ENCODE peak calls at places on chromosomes 4 and X, in seven cellular contexts. One of them, this sample, is unnamed. For H3K4me1, the result is how much of the 10 kb centered on the place peaks cover.

GRCh38 chrX:10656214-10656613 is 35.8 kb upstream of the MID1 start:
- DNase-seq in K562: no peak
- DNase-seq in suprapubic skin: no peak
- DNase-seq in uterus: no peak
- DNase-seq in transverse colon: no peak
- DNase-seq in Peyer's patch: no peak
- DNase-seq in A549: no peak
- DNase-seq in this sample: no peak

GRCh38 chr4:26426892-26427291 is 63.4 kb downstream of the CCKAR start:
- DNase-seq in transverse colon: no peak
- DNase-seq in Peyer's patch: no peak
- DNase-seq in suprapubic skin: no peak
- DNase-seq in K562: no peak
- DNase-seq in A549: no peak
- DNase-seq in uterus: no peak
- DNase-seq in this sample: no peak

GRCh38 chr4:38902695-38903094 is 35.1 kb downstream of the FAM114A1 start:
- DNase-seq in suprapubic skin: no peak
- DNase-seq in Peyer's patch: no peak
- DNase-seq in A549: peak
- DNase-seq in transverse colon: no peak
- DNase-seq in uterus: no peak
- DNase-seq in K562: peak
- DNase-seq in this sample: no peak

GRCh38 chr4:87121332-87122065 is 98.9 kb downstream of the KLHL8 start:
- DNase-seq in A549: no peak
- DNase-seq in K562: no peak
- DNase-seq in transverse colon: no peak
- DNase-seq in Peyer's patch: no peak
- DNase-seq in suprapubic skin: no peak
- DNase-seq in uterus: no peak
- DNase-seq in this sample: no peak

GRCh38 chrX:36898301-36898700 is 109.9 kb upstream of the FAM47C start:
- DNase-seq in transverse colon: no peak
- DNase-seq in Peyer's patch: no peak
- DNase-seq in uterus: no peak
- DNase-seq in K562: no peak
- DNase-seq in A549: no peak
- DNase-seq in suprapubic skin: no peak
- DNase-seq in this sample: no peak

GRCh38 chrX:17521871-17522693 is 147.1 kb downstream of the NHS start:
- DNase-seq in K562: peak
- DNase-seq in uterus: no peak
- DNase-seq in suprapubic skin: no peak
- DNase-seq in transverse colon: peak
- DNase-seq in A549: peak
- DNase-seq in Peyer's patch: no peak
- DNase-seq in this sample: no peak

GRCh38 chr4:114250439-114250891 is 271.0 kb upstream of the ARSJ start:
- DNase-seq in K562: no peak
- DNase-seq in suprapubic skin: no peak
- DNase-seq in Peyer's patch: no peak
- DNase-seq in transverse colon: no peak
- DNase-seq in A549: no peak
- DNase-seq in uterus: no peak
- DNase-seq in this sample: no peak

GRCh38 chr4:74640111-74640903 is 154.0 kb downstream of the BTC start:
- DNase-seq in uterus: no peak
- DNase-seq in suprapubic skin: no peak
- DNase-seq in transverse colon: no peak
- DNase-seq in Peyer's patch: no peak
- DNase-seq in A549: no peak
- DNase-seq in K562: no peak
- DNase-seq in this sample: no peak

GRCh38 chr4:91058345-91058744 is 931.2 kb downstream of the CCSER1 start:
- DNase-seq in Peyer's patch: no peak
- DNase-seq in A549: no peak
- DNase-seq in K562: no peak
- DNase-seq in transverse colon: no peak
- DNase-seq in uterus: no peak
- DNase-seq in suprapubic skin: no peak
- DNase-seq in this sample: no peak

GRCh38 chr4:93646225-93646930 is 182.2 kb upstream of the ATOH1 start:
- DNase-seq in suprapubic skin: no peak
- DNase-seq in transverse colon: no peak
- DNase-seq in Peyer's patch: no peak
- DNase-seq in uterus: no peak
- DNase-seq in A549: no peak
- DNase-seq in K562: no peak
- DNase-seq in this sample: no peak

GRCh38 chr4:155164705-155165104 is 43.7 kb upstream of the NPY2R start:
- DNase-seq in uterus: no peak
- DNase-seq in suprapubic skin: no peak
- DNase-seq in K562: no peak
- DNase-seq in transverse colon: no peak
- DNase-seq in A549: no peak
- DNase-seq in Peyer's patch: no peak
- DNase-seq in this sample: no peak

GRCh38 chrX:15512401-15512965 is 11.9 kb downstream of the BMX start:
- DNase-seq in K562: no peak
- DNase-seq in Peyer's patch: no peak
- DNase-seq in suprapubic skin: no peak
- DNase-seq in uterus: no peak
- DNase-seq in transverse colon: no peak
- DNase-seq in A549: no peak
- DNase-seq in this sample: no peak

GRCh38 chr4:99649208-99649607 is 8.4 kb downstream of the C4orf54 start:
- DNase-seq in A549: no peak
- DNase-seq in Peyer's patch: no peak
- DNase-seq in uterus: no peak
- DNase-seq in suprapubic skin: no peak
- DNase-seq in K562: no peak
- DNase-seq in transverse colon: no peak
- DNase-seq in this sample: no peak

GRCh38 chr4:124030038-124030638 is 633.5 kb downstream of the SPRY1 start:
- DNase-seq in A549: no peak
- DNase-seq in transverse colon: no peak
- DNase-seq in uterus: peak
- DNase-seq in suprapubic skin: no peak
- DNase-seq in Peyer's patch: no peak
- DNase-seq in K562: no peak
- DNase-seq in this sample: no peak

GRCh38 chrX:58025979-58026378 is 115.7 kb upstream of the ZXDA start:
- DNase-seq in suprapubic skin: no peak
- DNase-seq in Peyer's patch: no peak
- DNase-seq in A549: peak
- DNase-seq in uterus: no peak
- DNase-seq in K562: peak
- DNase-seq in transverse colon: peak
- DNase-seq in this sample: no peak

GRCh38 chr4:99362768-99363167 is 10.2 kb upstream of the ADH1C start:
- DNase-seq in Peyer's patch: no peak
- DNase-seq in suprapubic skin: no peak
- DNase-seq in transverse colon: no peak
- DNase-seq in A549: no peak
- DNase-seq in K562: no peak
- DNase-seq in uterus: no peak
- DNase-seq in this sample: no peak

GRCh38 chr4:56535915-56536314 is 30.3 kb downstream of the ARL9 start:
- DNase-seq in suprapubic skin: no peak
- DNase-seq in uterus: no peak
- DNase-seq in K562: no peak
- DNase-seq in transverse colon: no peak
- DNase-seq in Peyer's patch: no peak
- DNase-seq in A549: no peak
- DNase-seq in this sample: no peak

GRCh38 chrX:12986886-12987285 is 12.0 kb downstream of the TMSB4X start:
- DNase-seq in A549: no peak
- DNase-seq in suprapubic skin: no peak
- DNase-seq in K562: no peak
- DNase-seq in uterus: no peak
- DNase-seq in transverse colon: no peak
- DNase-seq in Peyer's patch: no peak
- DNase-seq in this sample: no peak

GRCh38 chrX:12987900-12988594 is 13.1 kb downstream of the TMSB4X start:
- DNase-seq in K562: no peak
- DNase-seq in Peyer's patch: no peak
- DNase-seq in suprapubic skin: no peak
- DNase-seq in transverse colon: no peak
- DNase-seq in A549: no peak
- DNase-seq in uterus: no peak
- DNase-seq in this sample: no peak

GRCh38 chrX:12987340-12987739 is 12.4 kb downstream of the TMSB4X start:
- DNase-seq in transverse colon: no peak
- DNase-seq in uterus: no peak
- DNase-seq in A549: no peak
- DNase-seq in Peyer's patch: no peak
- DNase-seq in K562: no peak
- DNase-seq in suprapubic skin: no peak
- DNase-seq in this sample: no peak

GRCh38 chrX:12989456-12989855 is 14.5 kb downstream of the TMSB4X start:
- DNase-seq in transverse colon: no peak
- DNase-seq in K562: no peak
- DNase-seq in A549: no peak
- DNase-seq in Peyer's patch: no peak
- DNase-seq in uterus: no peak
- DNase-seq in suprapubic skin: no peak
- DNase-seq in this sample: no peak

DNA sequence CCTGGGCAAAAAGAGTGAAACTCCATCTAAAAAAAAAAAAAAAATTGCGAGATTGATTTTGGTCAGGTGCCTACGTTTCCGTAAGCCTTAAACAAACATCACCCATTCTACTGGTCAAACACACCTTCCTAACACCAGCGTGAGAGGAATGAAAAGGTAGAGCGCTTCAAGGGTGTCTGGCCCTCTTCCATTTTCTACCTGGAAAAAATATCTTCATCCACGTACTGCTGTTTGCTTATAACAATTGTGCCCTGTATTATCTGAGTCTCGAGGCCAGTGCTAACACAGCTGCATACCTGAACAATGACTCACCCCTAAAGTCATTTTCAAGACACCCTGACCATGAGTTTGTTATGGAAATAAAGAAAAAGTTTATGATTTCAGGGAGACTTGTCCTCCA is 13.9 kb downstream of the TMSB4X start:
- DNase-seq in transverse colon: no peak
- DNase-seq in suprapubic skin: no peak
- DNase-seq in K562: peak
- DNase-seq in uterus: no peak
- DNase-seq in A549: peak
- DNase-seq in Peyer's patch: no peak
- DNase-seq in this sample: no peak
- H3K4me1 ChIP-seq in transverse colon: under half
- H3K4me1 ChIP-seq in suprapubic skin: under half
- H3K4me1 ChIP-seq in K562: under half
- H3K4me1 ChIP-seq in uterus: under half
- H3K4me1 ChIP-seq in A549: half or more
- H3K4me1 ChIP-seq in Peyer's patch: under half
- H3K4me1 ChIP-seq in this sample: under half

GRCh38 chrX:48278958-48279357 is 23.8 kb downstream of the SSX1 start:
- DNase-seq in A549: no peak
- DNase-seq in suprapubic skin: peak
- DNase-seq in Peyer's patch: no peak
- DNase-seq in uterus: no peak
- DNase-seq in transverse colon: no peak
- DNase-seq in K562: peak
- DNase-seq in this sample: no peak
- H3K4me3 ChIP-seq in A549: no peak
- H3K4me3 ChIP-seq in suprapubic skin: no peak
- H3K4me3 ChIP-seq in Peyer's patch: no peak
- H3K4me3 ChIP-seq in uterus: no peak
- H3K4me3 ChIP-seq in transverse colon: no peak
- H3K4me3 ChIP-seq in K562: no peak
- H3K4me3 ChIP-seq in this sample: no peak

GRCh38 chrX:53682885-53683555 is 3.5 kb downstream of the HUWE1 start:
- DNase-seq in A549: peak
- DNase-seq in uterus: peak
- DNase-seq in suprapubic skin: peak
- DNase-seq in Peyer's patch: no peak
- DNase-seq in transverse colon: peak
- DNase-seq in K562: peak
- DNase-seq in this sample: no peak

GRCh38 chrX:53685711-53686110 is 808 bp downstream of the HUWE1 start:
- DNase-seq in Peyer's patch: no peak
- DNase-seq in transverse colon: no peak
- DNase-seq in K562: no peak
- DNase-seq in suprapubic skin: no peak
- DNase-seq in A549: no peak
- DNase-seq in uterus: no peak
- DNase-seq in this sample: no peak

GRCh38 chrX:53684415-53685192 is 1.9 kb downstream of the HUWE1 start:
- DNase-seq in Peyer's patch: peak
- DNase-seq in suprapubic skin: no peak
- DNase-seq in transverse colon: no peak
- DNase-seq in K562: no peak
- DNase-seq in uterus: no peak
- DNase-seq in A549: peak
- DNase-seq in this sample: peak

GRCh38 chrX:53681661-53682060 is 4.9 kb downstream of the HUWE1 start:
- DNase-seq in suprapubic skin: no peak
- DNase-seq in transverse colon: no peak
- DNase-seq in uterus: no peak
- DNase-seq in K562: no peak
- DNase-seq in A549: no peak
- DNase-seq in Peyer's patch: no peak
- DNase-seq in this sample: no peak

GRCh38 chrX:53683556-53684414 is 2.7 kb downstream of the HUWE1 start:
- DNase-seq in Peyer's patch: peak
- DNase-seq in A549: peak
- DNase-seq in uterus: peak
- DNase-seq in suprapubic skin: peak
- DNase-seq in transverse colon: peak
- DNase-seq in K562: peak
- DNase-seq in this sample: peak
- TF ChIP-seq POLR2A in Peyer's patch: peak
- TF ChIP-seq POLR2A in A549: peak
- TF ChIP-seq POLR2A in uterus: peak
- TF ChIP-seq POLR2A in suprapubic skin: peak
- TF ChIP-seq POLR2A in transverse colon: peak
- TF ChIP-seq POLR2A in K562: peak
- TF ChIP-seq POLR2A in this sample: peak

GRCh38 chr4:185020293-185020808 is 2.1 kb downstream of the HELT start:
- DNase-seq in Peyer's patch: no peak
- DNase-seq in uterus: no peak
- DNase-seq in K562: no peak
- DNase-seq in transverse colon: no peak
- DNase-seq in A549: no peak
- DNase-seq in suprapubic skin: no peak
- DNase-seq in this sample: no peak

GRCh38 chr4:185020863-185021761 is 2.8 kb downstream of the HELT start:
- DNase-seq in K562: no peak
- DNase-seq in transverse colon: no peak
- DNase-seq in suprapubic skin: no peak
- DNase-seq in A549: no peak
- DNase-seq in Peyer's patch: no peak
- DNase-seq in uterus: no peak
- DNase-seq in this sample: no peak

GRCh38 chr4:185018834-185019450 is 652 bp downstream of the HELT start:
- DNase-seq in Peyer's patch: peak
- DNase-seq in suprapubic skin: no peak
- DNase-seq in K562: no peak
- DNase-seq in uterus: no peak
- DNase-seq in transverse colon: no peak
- DNase-seq in A549: no peak
- DNase-seq in this sample: no peak

GRCh38 chr4:185017964-185018772 is at the start of gene HELT:
- DNase-seq in A549: no peak
- DNase-seq in transverse colon: no peak
- DNase-seq in suprapubic skin: no peak
- DNase-seq in uterus: no peak
- DNase-seq in K562: no peak
- DNase-seq in Peyer's patch: no peak
- DNase-seq in this sample: no peak

GRCh38 chr4:185019451-185020292 is 1.4 kb downstream of the HELT start:
- DNase-seq in Peyer's patch: no peak
- DNase-seq in transverse colon: no peak
- DNase-seq in suprapubic skin: no peak
- DNase-seq in A549: no peak
- DNase-seq in uterus: no peak
- DNase-seq in K562: no peak
- DNase-seq in this sample: no peak
- H3K4me1 ChIP-seq in Peyer's patch: under half
- H3K4me1 ChIP-seq in transverse colon: under half
- H3K4me1 ChIP-seq in suprapubic skin: under half
- H3K4me1 ChIP-seq in A549: under half
- H3K4me1 ChIP-seq in uterus: under half
- H3K4me1 ChIP-seq in K562: under half
- H3K4me1 ChIP-seq in this sample: half or more

This sample was measured in spleen.